ENCODE peak calls at places on chromosome 16, in six cellular contexts. Z is IMR-90, U is GM12891, A is GM12892, V is A549, Y is transverse colon. G is an unnamed sample.
A peak's percentile ranks its signal among the peaks of the same experiment; 100 is the strongest.

GRCh38 chr16:2319606-2320005 is 20.9 kb downstream of the ABCA3 start:
- DNase-seq in Z (no peak), U (no peak), A (no peak), V (no peak), Y (no peak), G (no peak)

GRCh38 chr16:67644038-67644437 is 906 bp upstream of the CARMIL2 start:
- DNase-seq in Z (no peak), U (no peak), A (no peak), V (no peak), Y (no peak), G (no peak)

GRCh38 chr16:27303256-27304100 is 10.3 kb upstream of the IL4R start:
- DNase-seq in Z (no peak), U (no peak), A (no peak), V (no peak), Y (no peak), G (no peak)

GRCh38 chr16:16163571-16163970 is 59.7 kb downstream of the ABCC6 start:
- DNase-seq in Z (no peak), U (no peak), A (no peak), V (no peak), Y (no peak), G (no peak)

GRCh38 chr16:84003001-84003400 is 35.0 kb downstream of the NECAB2 start:
- DNase-seq in Z (no peak), U (no peak), A (no peak), V (no peak), Y (no peak), G (no peak)

GRCh38 chr16:10103096-10103495 is 79.1 kb downstream of the GRIN2A start:
- DNase-seq in Z (no peak), U (no peak), A (no peak), V (no peak), Y (no peak), G (no peak)

GRCh38 chr16:23280483-23280967 is 21.6 kb upstream of the SCNN1B start:
- DNase-seq in Z (no peak), U (no peak), A (no peak), V (no peak), Y (no peak), G (no peak)

GRCh38 chr16:25118851-25119584 is 7.5 kb downstream of the LCMT1 start:
- DNase-seq in Z (no peak), U (no peak), A (no peak), V (no peak), Y (no peak), G (no peak)

GRCh38 chr16:31529398-31530312 is 2.0 kb downstream of the AHSP start:
- DNase-seq in Z (no peak), U (no peak), A (no peak), V (no peak), Y (no peak), G (peak; percentile 33)

GRCh38 chr16:88647178-88648070 is 3.4 kb downstream of the CYBA start:
- DNase-seq in Z (no peak), U (no peak), A (no peak), V (no peak), Y (no peak), G (no peak)

GRCh38 chr16:27405546-27406451 is 3.8 kb downstream of the IL21R start:
- DNase-seq in Z (peak; percentile 17), U (no peak), A (no peak), V (no peak), Y (no peak), G (no peak)

GRCh38 chr16:17474572-17474971 is 3.8 kb upstream of the XYLT1 start:
- DNase-seq in Z (no peak), U (no peak), A (no peak), V (no peak), Y (peak; percentile 20), G (no peak)

GRCh38 chr16:66903544-66904427 is 14.9 kb downstream of the CDH16 start:
- DNase-seq in Z (no peak), U (peak; percentile 6), A (peak; percentile 20), V (no peak), Y (no peak), G (no peak)

GRCh38 chr16:10827691-10828341 is 9.2 kb upstream of the TVP23A start:
- DNase-seq in Z (peak; percentile 86), U (no peak), A (no peak), V (no peak), Y (peak; percentile 55), G (peak; percentile 85)

GRCh38 chr16:2002406-2003230 is 7.0 kb downstream of the ZNF598 start:
- DNase-seq in Z (no peak), U (no peak), A (no peak), V (no peak), Y (no peak), G (no peak)

GRCh38 chr16:9820481-9821246 is 361.6 kb downstream of the GRIN2A start:
- DNase-seq in Z (no peak), U (no peak), A (no peak), V (no peak), Y (no peak), G (no peak)

GRCh38 chr16:63578791-63579190 is 1542.6 kb upstream of the CDH8 start:
- DNase-seq in Z (no peak), U (no peak), A (no peak), V (no peak), Y (no peak), G (no peak)

GRCh38 chr16:27706156-27706705 is 156.3 kb downstream of the KATNIP start:
- DNase-seq in Z (no peak), U (no peak), A (no peak), V (no peak), Y (no peak), G (no peak)

GRCh38 chr16:80176114-80176513 is 364.7 kb upstream of the DYNLRB2 start:
- DNase-seq in Z (no peak), U (no peak), A (no peak), V (peak; percentile 45), Y (no peak), G (no peak)

GRCh38 chr16:25126820-25127232 is 15.3 kb downstream of the LCMT1 start:
- DNase-seq in Z (peak; percentile 91), U (no peak), A (no peak), V (peak; percentile 65), Y (peak; percentile 76), G (peak; percentile 43)

GRCh38 chr16:66169817-66170216 is 196.7 kb upstream of the CDH5 start:
- DNase-seq in Z (no peak), U (no peak), A (no peak), V (no peak), Y (no peak), G (no peak)

GRCh38 chr16:28308794-28309535 is 16.6 kb downstream of the SBK1 start:
- DNase-seq in Z (no peak), U (no peak), A (no peak), V (no peak), Y (no peak), G (no peak)

GRCh38 chr16:55628306-55628968 is 27.4 kb upstream of the SLC6A2 start:
- DNase-seq in Z (no peak), U (no peak), A (no peak), V (no peak), Y (no peak), G (no peak)

GRCh38 chr16:85783441-85783840 is 15.9 kb downstream of the EMC8 start:
- DNase-seq in Z (no peak), U (no peak), A (no peak), V (no peak), Y (no peak), G (no peak)

GRCh38 chr16:49726155-49726554 is 129.8 kb downstream of the ZNF423 start:
- DNase-seq in Z (no peak), U (no peak), A (no peak), V (no peak), Y (no peak), G (no peak)

GRCh38 chr16:11052080-11052808 is 107.9 kb downstream of the CLEC16A start:
- DNase-seq in Z (no peak), U (peak; percentile 54), A (peak; percentile 57), V (no peak), Y (peak; percentile 41), G (no peak)

GRCh38 chr16:10895053-10895946 is 18.3 kb downstream of the CIITA start:
- DNase-seq in Z (peak; percentile 38), U (no peak), A (no peak), V (no peak), Y (peak; percentile 33), G (no peak)

GRCh38 chr16:47492428-47493357 is 31.6 kb downstream of the PHKB start:
- DNase-seq in Z (peak; percentile 23), U (no peak), A (peak; percentile 22), V (no peak), Y (peak; percentile 57), G (peak; percentile 76)

GRCh38 chr16:3282103-3282746 is 1.1 kb upstream of the ZNF263 start:
- DNase-seq in Z (peak; percentile 69), U (no peak), A (no peak), V (no peak), Y (no peak), G (no peak)

GRCh38 chr16:85176541-85177447 is 64.5 kb upstream of the CIBAR2 start:
- DNase-seq in Z (peak; percentile 52), U (no peak), A (no peak), V (no peak), Y (no peak), G (no peak)

GRCh38 chr16:86831366-86831765 is 253.0 kb downstream of the FOXL1 start:
- DNase-seq in Z (no peak), U (no peak), A (no peak), V (no peak), Y (no peak), G (no peak)

GRCh38 chr16:86828202-86828601 is 249.9 kb downstream of the FOXL1 start:
- DNase-seq in Z (no peak), U (no peak), A (no peak), V (no peak), Y (no peak), G (no peak)

GRCh38 chr16:86826931-86827330 is 248.6 kb downstream of the FOXL1 start:
- DNase-seq in Z (no peak), U (no peak), A (no peak), V (no peak), Y (no peak), G (no peak)

GRCh38 chr16:86827521-86827920 is 249.2 kb downstream of the FOXL1 start:
- DNase-seq in Z (no peak), U (no peak), A (no peak), V (no peak), Y (no peak), G (no peak)

GRCh38 chr16:86828653-86829052 is 250.3 kb downstream of the FOXL1 start:
- DNase-seq in Z (no peak), U (no peak), A (no peak), V (no peak), Y (no peak), G (no peak)
- TF ChIP-seq POLR2A in Z (no peak), U (no peak), A (no peak), V (no peak), Y (no peak), G (no peak)

GRCh38 chr16:29815793-29816693 is at the start of gene PAGR1:
- DNase-seq in Z (peak; percentile 100), U (peak; percentile 95), A (peak; percentile 96), V (peak; percentile 100), Y (peak; percentile 99), G (peak; percentile 99)
- TF ChIP-seq POLR2A in Z (peak; percentile 49), U (peak; percentile 86), A (peak; percentile 83), V (peak; percentile 88), Y (peak; percentile 81), G (peak; percentile 49)

GRCh38 chr16:20901441-20902112 is 1.0 kb downstream of the LYRM1 start:
- DNase-seq in Z (peak; percentile 54), U (no peak), A (peak; percentile 14), V (peak; percentile 57), Y (peak; percentile 55), G (peak; percentile 50)
- TF ChIP-seq POLR2A in Z (peak; percentile 6), U (peak; percentile 50), A (no peak), V (no peak), Y (no peak), G (no peak)

GRCh38 chr16:74503412-74503811 is 82.1 kb upstream of the CLEC18B start:
- DNase-seq in Z (no peak), U (no peak), A (no peak), V (no peak), Y (no peak), G (no peak)
- TF ChIP-seq POLR2A in Z (no peak), U (no peak), A (no peak), V (no peak), Y (no peak), G (no peak)

G was measured in body of pancreas.